ENCODE peak calls at places on chromosomes 5 and 9, in four cellular contexts. P, A, V and F are unnamed samples.

GRCh38 chr9:80146466-80146865 is 574.7 kb downstream of the TLE4 start:
- DNase-seq in P (peak), V (no peak), A (no peak), F (no peak)

GRCh38 chr9:98010450-98010849 is 27.3 kb downstream of the ANP32B start:
- DNase-seq in V (no peak), A (no peak), P (peak), F (no peak)

GRCh38 chr9:108813951-108814601 is 41.7 kb downstream of the ACTL7B start:
- DNase-seq in A (no peak), V (no peak), P (peak), F (no peak)

GRCh38 chr9:88829276-88829675 is 162.0 kb upstream of the S1PR3 start:
- DNase-seq in V (no peak), P (no peak), A (peak), F (no peak)

GRCh38 chr9:77946969-77947368 is 84.6 kb downstream of the GNAQ start:
- DNase-seq in V (no peak), A (no peak), P (no peak), F (no peak)

GRCh38 chr5:175848676-175849075 is 22.7 kb upstream of the CPLX2 start:
- DNase-seq in P (no peak), A (no peak), V (no peak), F (no peak)

GRCh38 chr9:16671591-16672137 is 198.8 kb downstream of the BNC2 start:
- DNase-seq in P (no peak), A (no peak), V (no peak), F (no peak)

GRCh38 chr9:105694848-105695581 is 674 bp downstream of the TMEM38B start:
- DNase-seq in A (peak), V (peak), P (peak), F (peak)

GRCh38 chr9:121463026-121463827 is 36.4 kb downstream of the GGTA1 start:
- DNase-seq in A (peak), P (peak), V (no peak), F (peak)

GRCh38 chr5:151239237-151239861 is 13.6 kb upstream of the GM2A start:
- DNase-seq in A (peak), V (no peak), P (peak), F (peak)

GRCh38 chr5:178785999-178786398 is 55.5 kb upstream of the ZNF354A start:
- DNase-seq in V (no peak), P (no peak), A (no peak), F (no peak)

GRCh38 chr5:72584466-72584865 is 77.3 kb upstream of the ZNF366 start:
- DNase-seq in A (no peak), V (no peak), P (no peak), F (no peak)

GRCh38 chr9:419571-420156 is 205.0 kb downstream of the DOCK8 start:
- DNase-seq in P (no peak), A (no peak), V (no peak), F (no peak)

GRCh38 chr9:34612788-34613390 is 992 bp upstream of the RPP25L start:
- DNase-seq in V (peak), P (peak), A (peak), F (peak)

GRCh38 chr9:71830131-71830530 is 61.8 kb upstream of the CEMIP2 start:
- DNase-seq in V (no peak), P (no peak), A (no peak), F (no peak)

GRCh38 chr5:141051526-141051876 is 327 bp downstream of the PCDHB1 start:
- DNase-seq in A (no peak), P (no peak), V (no peak), F (no peak)

GRCh38 chr9:100472725-100473261 is at the start of gene TMEFF1:
- DNase-seq in A (peak), V (no peak), P (peak), F (peak)

GRCh38 chr5:179802950-179803562 is 3.6 kb downstream of the MGAT4B start:
- DNase-seq in A (no peak), V (no peak), P (peak), F (no peak)

GRCh38 chr5:114657342-114658130 is 295.7 kb downstream of the KCNN2 start:
- DNase-seq in V (no peak), A (no peak), P (no peak), F (no peak)

GRCh38 chr9:134454386-134454978 is 128.2 kb downstream of the RXRA start:
- DNase-seq in P (no peak), V (no peak), A (no peak), F (no peak)

GRCh38 chr5:160390787-160391696 is 8.8 kb downstream of the FAM200C start:
- DNase-seq in V (no peak), A (no peak), P (peak), F (no peak)

GRCh38 chr9:137195525-137196220 is 4.9 kb downstream of the TPRN start:
- DNase-seq in V (no peak), A (no peak), P (no peak), F (no peak)